ENCODE peak calls at places on chromosomes 7 and 10, in eight cellular contexts. Q is cerebellum, O is lung, I is adipocyte, U is WTC11, B is esophagus squamous epithelium, Y is DND-41, V is globus pallidus. A is an unnamed sample.

GRCh38 chr10:123974406-123974805 is 82.8 kb upstream of the CPXM2 start:
- DNase-seq in Q (no peak), O (peak; percentile 28), I (no peak), U (no peak), B (no peak), Y (no peak), V (no peak), A (no peak)

GRCh38 chr7:40673285-40673684 is 538.5 kb downstream of the SUGCT start:
- DNase-seq in Q (no peak), O (no peak), I (peak; percentile 73), U (no peak), B (no peak), Y (peak; percentile 20), V (no peak), A (no peak)

GRCh38 chr10:13158401-13158800 is 3.0 kb upstream of the MCM10 start:
- DNase-seq in Q (no peak), O (no peak), I (no peak), U (no peak), B (no peak), Y (no peak), V (no peak), A (no peak)

GRCh38 chr7:28755255-28755654 is 202.9 kb downstream of the TRIL start:
- DNase-seq in Q (no peak), O (no peak), I (peak; percentile 77), U (no peak), B (no peak), Y (no peak), V (no peak), A (no peak)

GRCh38 chr10:6924166-6924565 is 344.1 kb upstream of the PRKCQ start:
- DNase-seq in Q (no peak), O (no peak), I (peak; percentile 53), U (no peak), B (no peak), Y (no peak), V (peak; percentile 37), A (peak; percentile 54)

GRCh38 chr7:45407730-45408406 is 166.3 kb upstream of the ADCY1 start:
- DNase-seq in Q (no peak), O (peak; percentile 16), I (no peak), U (peak; percentile 76), B (no peak), Y (no peak), V (no peak), A (no peak)

GRCh38 chr7:138116156-138116555 is 39.9 kb downstream of the AKR1D1 start:
- DNase-seq in Q (no peak), O (peak; percentile 14), I (peak; percentile 17), U (no peak), B (no peak), Y (no peak), V (no peak), A (no peak)

GRCh38 chr10:71272122-71272771 is 46.8 kb upstream of the SLC29A3 start:
- DNase-seq in Q (no peak), O (no peak), I (peak; percentile 43), U (no peak), B (no peak), Y (no peak), V (no peak), A (no peak)

GRCh38 chr7:72016574-72016973 is 395.6 kb downstream of the CALN1 start:
- DNase-seq in Q (no peak), O (no peak), I (no peak), U (no peak), B (no peak), Y (no peak), V (no peak), A (no peak)

GRCh38 chr10:56298941-56299340 is 62.1 kb downstream of the ZWINT start:
- DNase-seq in Q (no peak), O (no peak), I (no peak), U (peak; percentile 63), B (no peak), Y (no peak), V (no peak), A (no peak)

GRCh38 chr7:116812905-116813304 is 49.5 kb upstream of the CAPZA2 start:
- DNase-seq in Q (no peak), O (no peak), I (no peak), U (no peak), B (no peak), Y (no peak), V (no peak), A (no peak)

GRCh38 chr7:76054129-76055120 is 6.5 kb downstream of the MDH2 start:
- DNase-seq in Q (no peak), O (no peak), I (peak; percentile 66), U (peak; percentile 22), B (no peak), Y (no peak), V (peak; percentile 49), A (peak; percentile 48)

GRCh38 chr10:13404791-13405190 is 56.7 kb upstream of the SEPHS1 start:
- DNase-seq in Q (no peak), O (no peak), I (no peak), U (no peak), B (no peak), Y (no peak), V (no peak), A (no peak)

A was measured in pons.